ENCODE peak calls at places on chromosomes 4 and X, in ten cellular contexts. One of them, this sample, is unnamed.

GRCh38 chr4:152283806-152284470 is 252.0 kb downstream of the FBXW7 start:
- DNase-seq in suprapubic skin: no peak
- DNase-seq in lower lobe of right lung: no peak
- DNase-seq in tibial artery: no peak
- DNase-seq in epithelial cell of esophagus: peak
- DNase-seq in fibroblast of pulmonary artery: no peak
- DNase-seq in choroid plexus epithelial cell: peak
- DNase-seq in stomach: no peak
- DNase-seq in lung: no peak
- DNase-seq in mucosa of descending colon: no peak
- DNase-seq in this sample: peak

GRCh38 chr4:2792711-2793577 is at the start of gene SH3BP2:
- DNase-seq in suprapubic skin: peak
- DNase-seq in lower lobe of right lung: peak
- DNase-seq in tibial artery: peak
- DNase-seq in epithelial cell of esophagus: peak
- DNase-seq in fibroblast of pulmonary artery: peak
- DNase-seq in choroid plexus epithelial cell: peak
- DNase-seq in stomach: peak
- DNase-seq in lung: peak
- DNase-seq in mucosa of descending colon: peak
- DNase-seq in this sample: peak

GRCh38 chr4:174152717-174153466 is 130.6 kb downstream of the FBXO8 start:
- DNase-seq in suprapubic skin: no peak
- DNase-seq in lower lobe of right lung: no peak
- DNase-seq in tibial artery: no peak
- DNase-seq in epithelial cell of esophagus: no peak
- DNase-seq in fibroblast of pulmonary artery: peak
- DNase-seq in choroid plexus epithelial cell: peak
- DNase-seq in stomach: no peak
- DNase-seq in lung: no peak
- DNase-seq in mucosa of descending colon: no peak
- DNase-seq in this sample: no peak

GRCh38 chr4:10803944-10804343 is 119.4 kb upstream of the CLNK start:
- DNase-seq in suprapubic skin: no peak
- DNase-seq in lower lobe of right lung: no peak
- DNase-seq in tibial artery: no peak
- DNase-seq in epithelial cell of esophagus: no peak
- DNase-seq in fibroblast of pulmonary artery: no peak
- DNase-seq in choroid plexus epithelial cell: no peak
- DNase-seq in stomach: no peak
- DNase-seq in lung: no peak
- DNase-seq in mucosa of descending colon: no peak
- DNase-seq in this sample: no peak

GRCh38 chr4:140757220-140757607 is 1.0 kb upstream of the TBC1D9 start:
- DNase-seq in suprapubic skin: no peak
- DNase-seq in lower lobe of right lung: no peak
- DNase-seq in tibial artery: no peak
- DNase-seq in epithelial cell of esophagus: no peak
- DNase-seq in fibroblast of pulmonary artery: no peak
- DNase-seq in choroid plexus epithelial cell: no peak
- DNase-seq in stomach: no peak
- DNase-seq in lung: no peak
- DNase-seq in mucosa of descending colon: no peak
- DNase-seq in this sample: no peak

GRCh38 chr4:184267673-184268573 is 50.2 kb upstream of the ENPP6 start:
- DNase-seq in suprapubic skin: no peak
- DNase-seq in lower lobe of right lung: peak
- DNase-seq in tibial artery: no peak
- DNase-seq in epithelial cell of esophagus: peak
- DNase-seq in fibroblast of pulmonary artery: peak
- DNase-seq in choroid plexus epithelial cell: peak
- DNase-seq in stomach: peak
- DNase-seq in lung: peak
- DNase-seq in mucosa of descending colon: peak
- DNase-seq in this sample: peak

GRCh38 chr4:147639388-147639787 is 22.2 kb downstream of the TMEM184C start:
- DNase-seq in suprapubic skin: no peak
- DNase-seq in lower lobe of right lung: no peak
- DNase-seq in tibial artery: no peak
- DNase-seq in epithelial cell of esophagus: no peak
- DNase-seq in fibroblast of pulmonary artery: no peak
- DNase-seq in choroid plexus epithelial cell: no peak
- DNase-seq in stomach: no peak
- DNase-seq in lung: no peak
- DNase-seq in mucosa of descending colon: no peak
- DNase-seq in this sample: peak

GRCh38 chr4:86118696-86119095 is 241.2 kb downstream of the MAPK10 start:
- DNase-seq in suprapubic skin: no peak
- DNase-seq in lower lobe of right lung: no peak
- DNase-seq in tibial artery: no peak
- DNase-seq in epithelial cell of esophagus: no peak
- DNase-seq in fibroblast of pulmonary artery: no peak
- DNase-seq in choroid plexus epithelial cell: no peak
- DNase-seq in stomach: no peak
- DNase-seq in lung: no peak
- DNase-seq in mucosa of descending colon: no peak
- DNase-seq in this sample: peak

GRCh38 chr4:183936574-183937335 is 31.6 kb downstream of the STOX2 start:
- DNase-seq in suprapubic skin: no peak
- DNase-seq in lower lobe of right lung: no peak
- DNase-seq in tibial artery: no peak
- DNase-seq in epithelial cell of esophagus: peak
- DNase-seq in fibroblast of pulmonary artery: no peak
- DNase-seq in choroid plexus epithelial cell: no peak
- DNase-seq in stomach: no peak
- DNase-seq in lung: no peak
- DNase-seq in mucosa of descending colon: no peak
- DNase-seq in this sample: no peak

GRCh38 chrX:17697191-17697590 is 40.1 kb upstream of the SCML1 start:
- DNase-seq in suprapubic skin: no peak
- DNase-seq in lower lobe of right lung: no peak
- DNase-seq in tibial artery: no peak
- DNase-seq in epithelial cell of esophagus: peak
- DNase-seq in fibroblast of pulmonary artery: peak
- DNase-seq in choroid plexus epithelial cell: peak
- DNase-seq in stomach: no peak
- DNase-seq in lung: no peak
- DNase-seq in mucosa of descending colon: no peak
- DNase-seq in this sample: peak

GRCh38 chr4:75254745-75255144 is 259.5 kb downstream of the RCHY1 start:
- DNase-seq in suprapubic skin: no peak
- DNase-seq in lower lobe of right lung: no peak
- DNase-seq in tibial artery: no peak
- DNase-seq in epithelial cell of esophagus: no peak
- DNase-seq in fibroblast of pulmonary artery: peak
- DNase-seq in choroid plexus epithelial cell: no peak
- DNase-seq in stomach: no peak
- DNase-seq in lung: no peak
- DNase-seq in mucosa of descending colon: no peak
- DNase-seq in this sample: no peak

GRCh38 chr4:52935317-52935716 is 73.2 kb downstream of the RASL11B start:
- DNase-seq in suprapubic skin: no peak
- DNase-seq in lower lobe of right lung: no peak
- DNase-seq in tibial artery: no peak
- DNase-seq in epithelial cell of esophagus: peak
- DNase-seq in fibroblast of pulmonary artery: no peak
- DNase-seq in choroid plexus epithelial cell: no peak
- DNase-seq in stomach: no peak
- DNase-seq in lung: no peak
- DNase-seq in mucosa of descending colon: no peak
- DNase-seq in this sample: no peak

GRCh38 chr4:139720806-139721205 is 55.2 kb downstream of the MGST2 start:
- DNase-seq in suprapubic skin: no peak
- DNase-seq in lower lobe of right lung: no peak
- DNase-seq in tibial artery: no peak
- DNase-seq in epithelial cell of esophagus: no peak
- DNase-seq in fibroblast of pulmonary artery: peak
- DNase-seq in choroid plexus epithelial cell: peak
- DNase-seq in stomach: no peak
- DNase-seq in lung: no peak
- DNase-seq in mucosa of descending colon: no peak
- DNase-seq in this sample: no peak

GRCh38 chrX:152072236-152072635 is 66.1 kb downstream of the MAGEA10 start:
- DNase-seq in suprapubic skin: no peak
- DNase-seq in lower lobe of right lung: no peak
- DNase-seq in tibial artery: no peak
- DNase-seq in epithelial cell of esophagus: peak
- DNase-seq in fibroblast of pulmonary artery: peak
- DNase-seq in choroid plexus epithelial cell: peak
- DNase-seq in stomach: no peak
- DNase-seq in lung: no peak
- DNase-seq in mucosa of descending colon: no peak
- DNase-seq in this sample: peak

GRCh38 chrX:152074163-152074562 is 64.2 kb downstream of the MAGEA10 start:
- DNase-seq in suprapubic skin: no peak
- DNase-seq in lower lobe of right lung: no peak
- DNase-seq in tibial artery: no peak
- DNase-seq in epithelial cell of esophagus: no peak
- DNase-seq in fibroblast of pulmonary artery: no peak
- DNase-seq in choroid plexus epithelial cell: peak
- DNase-seq in stomach: no peak
- DNase-seq in lung: no peak
- DNase-seq in mucosa of descending colon: no peak
- DNase-seq in this sample: peak

DNA sequence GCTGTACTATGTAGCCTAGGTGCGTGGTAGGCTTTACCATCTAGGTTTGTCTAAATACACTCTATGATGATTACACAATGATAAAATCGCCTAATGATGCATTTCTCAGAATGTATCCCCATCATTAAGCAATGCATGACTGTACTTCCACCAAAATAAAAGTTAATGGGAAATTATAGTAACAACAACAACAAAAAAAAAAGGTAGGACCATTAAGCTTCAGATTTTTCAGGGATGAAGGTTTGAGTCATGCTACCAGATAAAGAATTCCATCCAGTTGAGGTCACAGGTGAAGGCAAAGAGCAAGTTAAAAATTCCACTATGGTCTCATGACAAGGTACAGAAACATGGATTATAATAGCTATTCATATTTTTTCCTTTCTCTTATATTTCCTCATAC is 68.2 kb downstream of the MAGEA10 start:
- DNase-seq in suprapubic skin: no peak
- DNase-seq in lower lobe of right lung: no peak
- DNase-seq in tibial artery: no peak
- DNase-seq in epithelial cell of esophagus: peak
- DNase-seq in fibroblast of pulmonary artery: no peak
- DNase-seq in choroid plexus epithelial cell: no peak
- DNase-seq in stomach: no peak
- DNase-seq in lung: no peak
- DNase-seq in mucosa of descending colon: no peak
- DNase-seq in this sample: no peak
- H3K4me3 ChIP-seq in suprapubic skin: no peak
- H3K4me3 ChIP-seq in lower lobe of right lung: no peak
- H3K4me3 ChIP-seq in tibial artery: no peak
- H3K4me3 ChIP-seq in epithelial cell of esophagus: no peak
- H3K4me3 ChIP-seq in fibroblast of pulmonary artery: no peak
- H3K4me3 ChIP-seq in choroid plexus epithelial cell: no peak
- H3K4me3 ChIP-seq in stomach: no peak
- H3K4me3 ChIP-seq in lung: no peak
- H3K4me3 ChIP-seq in mucosa of descending colon: no peak
- H3K4me3 ChIP-seq in this sample: no peak

DNA sequence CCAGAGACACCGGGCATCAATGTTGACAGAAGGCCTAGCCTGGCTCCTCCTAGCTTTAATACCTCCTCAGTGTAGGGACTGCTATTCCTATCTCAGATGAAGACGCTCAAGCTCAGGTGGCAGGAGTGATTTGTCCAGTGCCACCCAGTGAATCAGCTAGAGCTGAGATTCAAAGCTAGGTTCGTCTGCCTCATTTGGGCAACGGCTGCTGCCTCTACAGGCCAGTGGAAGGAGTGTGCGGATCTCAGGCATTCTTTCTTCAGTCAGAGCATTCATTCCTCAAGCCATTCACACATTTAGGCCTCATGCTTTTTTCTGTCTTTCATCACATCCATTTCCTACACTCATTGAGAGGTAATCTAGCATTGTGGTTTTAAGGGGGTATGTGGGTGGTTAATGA is 7.3 kb downstream of the TSR2 start:
- DNase-seq in suprapubic skin: no peak
- DNase-seq in lower lobe of right lung: no peak
- DNase-seq in tibial artery: no peak
- DNase-seq in epithelial cell of esophagus: peak
- DNase-seq in fibroblast of pulmonary artery: peak
- DNase-seq in choroid plexus epithelial cell: peak
- DNase-seq in stomach: no peak
- DNase-seq in lung: no peak
- DNase-seq in mucosa of descending colon: no peak
- DNase-seq in this sample: peak
- TF ChIP-seq CTCF in suprapubic skin: no peak
- TF ChIP-seq CTCF in lower lobe of right lung: no peak
- TF ChIP-seq CTCF in tibial artery: no peak
- TF ChIP-seq CTCF in epithelial cell of esophagus: peak
- TF ChIP-seq CTCF in fibroblast of pulmonary artery: peak
- TF ChIP-seq CTCF in choroid plexus epithelial cell: peak
- TF ChIP-seq CTCF in stomach: no peak
- TF ChIP-seq CTCF in lung: no peak
- TF ChIP-seq CTCF in mucosa of descending colon: no peak
- TF ChIP-seq CTCF in this sample: peak

DNA sequence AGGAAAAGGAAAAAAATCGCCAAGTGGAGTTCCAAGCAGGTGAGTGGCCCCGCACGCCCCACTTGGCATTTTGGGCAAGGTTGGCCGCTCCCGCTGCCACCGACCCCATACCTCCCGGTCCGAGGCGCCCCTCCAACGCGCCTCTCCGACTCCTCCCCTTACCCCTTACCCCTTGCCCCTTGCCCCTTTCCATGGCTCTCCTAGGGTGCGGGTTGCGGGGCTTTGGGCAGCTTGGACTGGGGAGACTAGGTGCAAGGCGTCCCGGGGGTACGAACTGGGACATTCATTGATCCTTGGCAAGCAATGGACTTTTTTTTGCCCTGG is 698 bp downstream of the SLC16A2 start:
- DNase-seq in suprapubic skin: no peak
- DNase-seq in lower lobe of right lung: no peak
- DNase-seq in tibial artery: no peak
- DNase-seq in epithelial cell of esophagus: no peak
- DNase-seq in fibroblast of pulmonary artery: no peak
- DNase-seq in choroid plexus epithelial cell: no peak
- DNase-seq in stomach: no peak
- DNase-seq in lung: no peak
- DNase-seq in mucosa of descending colon: no peak
- DNase-seq in this sample: no peak
- H3K4me3 ChIP-seq in suprapubic skin: peak
- H3K4me3 ChIP-seq in lower lobe of right lung: peak
- H3K4me3 ChIP-seq in tibial artery: peak
- H3K4me3 ChIP-seq in epithelial cell of esophagus: peak
- H3K4me3 ChIP-seq in fibroblast of pulmonary artery: peak
- H3K4me3 ChIP-seq in choroid plexus epithelial cell: peak
- H3K4me3 ChIP-seq in stomach: peak
- H3K4me3 ChIP-seq in lung: peak
- H3K4me3 ChIP-seq in mucosa of descending colon: no peak
- H3K4me3 ChIP-seq in this sample: peak

GRCh38 chrX:48648299-48648698 is 35.3 kb upstream of the WAS start:
- DNase-seq in suprapubic skin: no peak
- DNase-seq in lower lobe of right lung: no peak
- DNase-seq in tibial artery: peak
- DNase-seq in epithelial cell of esophagus: peak
- DNase-seq in fibroblast of pulmonary artery: peak
- DNase-seq in choroid plexus epithelial cell: peak
- DNase-seq in stomach: peak
- DNase-seq in lung: peak
- DNase-seq in mucosa of descending colon: no peak
- DNase-seq in this sample: peak
- TF ChIP-seq CTCF in suprapubic skin: no peak
- TF ChIP-seq CTCF in lower lobe of right lung: peak
- TF ChIP-seq CTCF in tibial artery: peak
- TF ChIP-seq CTCF in epithelial cell of esophagus: peak
- TF ChIP-seq CTCF in fibroblast of pulmonary artery: peak
- TF ChIP-seq CTCF in choroid plexus epithelial cell: peak
- TF ChIP-seq CTCF in stomach: no peak
- TF ChIP-seq CTCF in lung: no peak
- TF ChIP-seq CTCF in mucosa of descending colon: no peak
- TF ChIP-seq CTCF in this sample: peak

This sample was measured in fibroblast of the aortic adventitia.